ENCODE peak calls at places on chromosomes 13 and 19, in five cellular contexts. I, P, F, V and D are unnamed samples.

GRCh38 chr19:590750-591098 is 1.0 kb downstream of the HCN2 start:
- DNase-seq in V (no peak), F (no peak), P (no peak), I (no peak), D (no peak)

GRCh38 chr13:19864018-19864338 is 529 bp upstream of the ZMYM5 start:
- DNase-seq in V (peak; percentile 74), P (peak; percentile 67), I (peak; percentile 66), F (no peak), D (no peak)

GRCh38 chr13:25046985-25047660 is 48.8 kb upstream of the PABPC3 start:
- DNase-seq in F (peak; percentile 23), I (peak; percentile 27), V (peak; percentile 66), P (no peak), D (peak; percentile 6)

GRCh38 chr19:53646144-53646543 is 14.3 kb downstream of the DPRX start:
- DNase-seq in V (no peak), I (no peak), F (no peak), P (no peak), D (no peak)

GRCh38 chr13:108342369-108343289 is 73.1 kb downstream of the TNFSF13B start:
- DNase-seq in I (peak; percentile 14), V (no peak), P (peak; percentile 3), F (peak; percentile 20), D (no peak)

GRCh38 chr19:34475026-34475974 is 6.3 kb upstream of the WTIP start:
- DNase-seq in P (no peak), I (no peak), V (no peak), F (no peak), D (peak; percentile 66)

GRCh38 chr19:13128583-13128982 is 10.5 kb downstream of the NACC1 start:
- DNase-seq in P (no peak), F (no peak), I (no peak), V (no peak), D (no peak)

GRCh38 chr13:29905845-29906244 is 55.4 kb upstream of the UBL3 start:
- DNase-seq in I (no peak), V (no peak), P (no peak), F (no peak), D (no peak)

GRCh38 chr19:6241680-6242079 is 38.1 kb downstream of the MLLT1 start:
- DNase-seq in V (peak; percentile 50), P (no peak), F (no peak), I (no peak), D (no peak)

GRCh38 chr19:13764101-13764807 is at the start of gene MRI1:
- DNase-seq in F (peak; percentile 53), P (peak; percentile 79), I (peak; percentile 90), V (peak; percentile 81), D (no peak)